ENCODE peak calls at places on chromosomes 4 and X, in six cellular contexts. I, H, W, G, M and U are unnamed samples.

GRCh38 chr4:77564231-77564630 is 41.4 kb upstream of the CXCL13 start:
- DNase-seq in M (no peak), I (no peak), H (no peak), G (peak; percentile 71), W (no peak), U (no peak)

GRCh38 chrX:102029026-102029425 is 96.5 kb upstream of the TCEAL2 start:
- DNase-seq in I (no peak), W (no peak), G (no peak), H (no peak), M (no peak), U (no peak)

GRCh38 chr4:36207808-36208207 is 36.5 kb downstream of the ARAP2 start:
- DNase-seq in W (no peak), M (no peak), I (no peak), G (no peak), H (no peak), U (no peak)

GRCh38 chr4:173696011-173696410 is 166.0 kb upstream of the HAND2 start:
- DNase-seq in I (no peak), W (no peak), G (no peak), M (no peak), H (no peak), U (no peak)

GRCh38 chrX:155070975-155071693 is at the start of the genes BRCC3, CMC4 and MTCP1:
- DNase-seq in I (peak; percentile 69), H (peak; percentile 74), M (peak; percentile 75), G (peak; percentile 62), W (no peak), U (peak; percentile 28)

GRCh38 chr4:138241281-138242075 is 671 bp downstream of the SLC7A11 start:
- DNase-seq in H (no peak), G (no peak), W (no peak), M (peak; percentile 56), I (no peak), U (no peak)

GRCh38 chr4:71074452-71075299 is 81.2 kb downstream of the DCK start:
- DNase-seq in M (no peak), W (no peak), I (no peak), G (no peak), H (no peak), U (no peak)

GRCh38 chr4:138773321-138773720 is 242.3 kb upstream of the NOCT start:
- DNase-seq in W (no peak), I (no peak), M (no peak), H (no peak), G (no peak), U (no peak)

GRCh38 chr4:61493470-61493869 is 293.3 kb downstream of the ADGRL3 start:
- DNase-seq in M (no peak), G (no peak), I (no peak), H (no peak), W (no peak), U (no peak)

GRCh38 chr4:171378323-171378722 is 434.9 kb upstream of the GALNTL6 start:
- DNase-seq in I (no peak), H (no peak), G (no peak), W (no peak), M (peak; percentile 2), U (no peak)

GRCh38 chrX:10450229-10450958 is 170.0 kb downstream of the MID1 start:
- DNase-seq in H (no peak), W (no peak), M (peak; percentile 88), G (no peak), I (no peak), U (no peak)

GRCh38 chr4:128358231-128358902 is 70.8 kb upstream of the PGRMC2 start:
- DNase-seq in I (no peak), M (peak; percentile 82), W (no peak), H (no peak), G (no peak), U (no peak)

GRCh38 chrX:129831486-129831885 is 12.2 kb downstream of the ZDHHC9 start:
- DNase-seq in G (no peak), H (no peak), M (no peak), W (no peak), I (no peak), U (no peak)

GRCh38 chrX:47568656-47569295 is 7.8 kb downstream of the ARAF start:
- DNase-seq in I (peak; percentile 59), H (peak; percentile 50), G (no peak), M (no peak), W (no peak), U (no peak)

GRCh38 chr4:37320518-37321235 is 76.1 kb downstream of the NWD2 start:
- DNase-seq in W (no peak), I (no peak), H (no peak), M (no peak), G (no peak), U (no peak)

GRCh38 chrX:116240446-116240845 is 69.9 kb downstream of the AGTR2 start:
- DNase-seq in W (no peak), M (peak; percentile 4), H (no peak), G (no peak), I (no peak), U (no peak)

GRCh38 chr4:122669911-122670738 is 49.3 kb upstream of the IL21 start:
- DNase-seq in M (no peak), H (no peak), W (no peak), G (no peak), I (no peak), U (no peak)

GRCh38 chrX:11422529-11422857 is 129.3 kb downstream of the AMELX start:
- DNase-seq in M (no peak), I (no peak), W (no peak), H (no peak), G (no peak), U (no peak)

GRCh38 chr4:172786039-172786792 is 382.4 kb upstream of the GALNT7 start:
- DNase-seq in H (no peak), I (no peak), W (no peak), M (peak; percentile 53), G (no peak), U (no peak)

GRCh38 chr4:167831853-167832252 is 260.5 kb upstream of the ANXA10 start:
- DNase-seq in W (no peak), I (no peak), M (no peak), G (no peak), H (no peak), U (no peak)

GRCh38 chr4:84878541-84878940 is 87.9 kb downstream of the WDFY3 start:
- DNase-seq in W (no peak), H (no peak), G (no peak), M (peak; percentile 12), I (no peak), U (no peak)

GRCh38 chr4:74395633-74396032 is 30.7 kb downstream of the EREG start:
- DNase-seq in M (peak; percentile 61), H (no peak), G (no peak), W (no peak), I (no peak), U (no peak)

GRCh38 chr4:140568507-140569306 is at the start of gene UCP1:
- DNase-seq in G (no peak), W (no peak), M (peak; percentile 16), H (no peak), I (peak; percentile 74), U (no peak)

GRCh38 chr4:51943221-51943620 is 76.9 kb downstream of the LRRC66 start:
- DNase-seq in H (no peak), G (no peak), M (peak; percentile 65), W (no peak), I (no peak), U (no peak)

GRCh38 chr4:4311193-4311592 is 21.1 kb downstream of the ZBTB49 start:
- DNase-seq in H (no peak), W (no peak), I (no peak), G (no peak), M (no peak), U (no peak)

GRCh38 chr4:113292371-113293042 is 243.1 kb downstream of the ANK2 start:
- DNase-seq in G (no peak), H (no peak), M (peak; percentile 30), W (no peak), I (peak; percentile 80), U (peak; percentile 69)

DNA sequence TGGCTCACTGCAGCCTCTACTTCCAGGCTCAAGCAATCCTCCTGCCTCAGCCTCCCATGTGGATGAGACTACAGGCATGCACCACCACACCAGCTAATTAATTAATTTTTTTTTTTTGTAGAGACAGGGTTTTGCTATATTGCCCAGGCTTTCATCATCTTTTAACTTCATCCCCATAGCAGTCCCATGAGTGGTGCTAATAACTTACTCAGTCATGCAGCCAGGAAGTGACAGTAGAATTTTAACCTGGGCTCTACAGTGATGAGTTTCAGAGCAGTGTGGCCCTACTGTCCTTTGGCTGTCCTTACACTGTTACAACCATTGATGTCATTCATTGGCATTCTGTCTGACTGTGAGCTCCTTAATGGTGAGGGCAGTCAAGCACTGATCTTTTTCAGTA is 3.9 kb upstream of the OCIAD2 start:
- DNase-seq in H (no peak), I (no peak), W (no peak), M (no peak), G (no peak), U (no peak)
- H3K27ac ChIP-seq in H (no peak overlapping the region), I (no peak overlapping the region), W (no peak overlapping the region), M (no peak overlapping the region), G (no peak overlapping the region), U (no peak overlapping the region)

GRCh38 chr4:54333657-54334056 is 104.6 kb downstream of the PDGFRA start:
- DNase-seq in W (no peak), G (no peak), H (no peak), M (no peak), I (no peak), U (no peak)
- H3K4me1 ChIP-seq in W (no peaks in the 10 kb centered on the region), G (no peaks in the 10 kb centered on the region), H (no peaks in the 10 kb centered on the region), M (no peaks in the 10 kb centered on the region), I (no peaks in the 10 kb centered on the region), U (no peaks in the 10 kb centered on the region)

GRCh38 chrX:118631586-118631985 is 95.8 kb upstream of the IL13RA1 start:
- DNase-seq in G (no peak), W (no peak), I (no peak), H (no peak), M (no peak), U (no peak)

GRCh38 chrX:118632862-118633261 is 94.5 kb upstream of the IL13RA1 start:
- DNase-seq in W (no peak), H (no peak), M (no peak), I (no peak), G (no peak), U (no peak)

GRCh38 chrX:118630843-118631242 is 96.6 kb upstream of the IL13RA1 start:
- DNase-seq in G (no peak), I (no peak), W (no peak), H (no peak), M (no peak), U (no peak)

GRCh38 chrX:118626346-118626745 is 101.1 kb upstream of the IL13RA1 start:
- DNase-seq in I (no peak), W (no peak), G (no peak), M (no peak), H (no peak), U (no peak)

DNA sequence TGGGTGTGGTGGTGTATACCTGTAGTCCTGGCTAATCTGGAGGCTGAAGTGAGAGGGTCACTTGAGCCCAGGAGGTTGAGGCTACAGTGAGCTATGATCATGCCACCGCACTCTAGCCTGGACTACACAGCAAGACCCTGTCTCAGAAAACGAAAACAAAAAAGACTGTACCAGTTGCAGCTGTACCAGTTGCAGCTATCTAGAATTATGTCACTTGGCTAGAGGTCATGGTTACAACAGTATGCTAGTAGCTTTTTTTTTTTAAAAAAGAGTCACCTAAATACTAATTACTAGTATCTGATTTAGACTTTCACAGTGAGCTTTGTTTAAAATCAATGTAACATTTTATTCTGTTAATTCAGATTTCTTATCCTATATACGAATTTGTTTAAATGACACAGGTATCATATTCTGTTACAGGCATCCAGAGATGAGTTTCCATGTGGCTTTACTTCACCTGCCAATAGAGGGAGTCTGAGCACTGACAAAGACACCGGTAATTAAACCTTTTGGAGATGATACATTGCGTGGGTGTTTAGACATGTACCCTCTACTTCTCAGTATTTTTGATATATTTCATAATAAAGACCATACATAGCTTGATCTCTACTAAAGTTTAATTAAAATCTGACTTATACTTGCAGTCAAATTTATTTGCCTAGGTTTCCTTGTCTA is 100.2 kb upstream of the IL13RA1 start:
- DNase-seq in G (no peak), M (peak; percentile 2), W (no peak), I (no peak), H (no peak), U (no peak)
- H3K36me3 ChIP-seq in G (no peaks in the 10 kb centered on the region), M (no peaks in the 10 kb centered on the region), W (peaks cover 3% of the 10 kb centered on the region), I (no peaks in the 10 kb centered on the region), H (peaks cover 56% of the 10 kb centered on the region), U (peaks cover 6% of the 10 kb centered on the region)

GRCh38 chr4:89300490-89300889 is 7.1 kb downstream of the GPRIN3 start:
- DNase-seq in M (no peak), W (no peak), G (no peak), I (no peak), H (no peak), U (no peak)
- H3K27ac ChIP-seq in M (no peak overlapping the region), W (no peak overlapping the region), G (no peak overlapping the region), I (no peak overlapping the region), H (peak overlapping the region; percentile 80), U (no peak overlapping the region)